ENCODE peak calls at places on chromosomes 2 and 18, in ten cellular contexts. One of them, this sample, is unnamed.

GRCh38 chr18:51194604-51195003 is 2.9 kb downstream of the MEX3C start:
- DNase-seq in lung: no peak
- DNase-seq in psoas muscle: no peak
- DNase-seq in NCI-H1105: no peak
- DNase-seq in GM12865: peak
- DNase-seq in activated naive CD4-positive, alpha-beta T cell: no peak
- DNase-seq in activated T-cell treated with anti-CD3 and anti-CD28 coated beads, Interleukin-2, amount 50 U/mL, for 72 hours: no peak
- DNase-seq in NCI-H748 treated with DMSO at 0.1 percent for 48 hours: no peak
- DNase-seq in effector memory CD4-positive, alpha-beta T cell: no peak
- DNase-seq in progenitor cell of endocrine pancreas: no peak
- DNase-seq in this sample: no peak

GRCh38 chr18:8960740-8961657 is 141.5 kb upstream of the NDUFV2 start:
- DNase-seq in lung: no peak
- DNase-seq in psoas muscle: no peak
- DNase-seq in NCI-H1105: no peak
- DNase-seq in GM12865: no peak
- DNase-seq in activated naive CD4-positive, alpha-beta T cell: no peak
- DNase-seq in activated T-cell treated with anti-CD3 and anti-CD28 coated beads, Interleukin-2, amount 50 U/mL, for 72 hours: no peak
- DNase-seq in NCI-H748 treated with DMSO at 0.1 percent for 48 hours: no peak
- DNase-seq in effector memory CD4-positive, alpha-beta T cell: no peak
- DNase-seq in progenitor cell of endocrine pancreas: no peak
- DNase-seq in this sample: no peak

GRCh38 chr2:198044777-198045176 is 240.4 kb downstream of the PLCL1 start:
- DNase-seq in lung: no peak
- DNase-seq in psoas muscle: no peak
- DNase-seq in NCI-H1105: no peak
- DNase-seq in GM12865: no peak
- DNase-seq in activated naive CD4-positive, alpha-beta T cell: no peak
- DNase-seq in activated T-cell treated with anti-CD3 and anti-CD28 coated beads, Interleukin-2, amount 50 U/mL, for 72 hours: no peak
- DNase-seq in NCI-H748 treated with DMSO at 0.1 percent for 48 hours: no peak
- DNase-seq in effector memory CD4-positive, alpha-beta T cell: no peak
- DNase-seq in progenitor cell of endocrine pancreas: no peak
- DNase-seq in this sample: no peak

GRCh38 chr2:218401834-218402370 is 2.2 kb downstream of the CTDSP1 start:
- DNase-seq in lung: no peak
- DNase-seq in psoas muscle: no peak
- DNase-seq in NCI-H1105: no peak
- DNase-seq in GM12865: no peak
- DNase-seq in activated naive CD4-positive, alpha-beta T cell: no peak
- DNase-seq in activated T-cell treated with anti-CD3 and anti-CD28 coated beads, Interleukin-2, amount 50 U/mL, for 72 hours: no peak
- DNase-seq in NCI-H748 treated with DMSO at 0.1 percent for 48 hours: no peak
- DNase-seq in effector memory CD4-positive, alpha-beta T cell: no peak
- DNase-seq in progenitor cell of endocrine pancreas: no peak
- DNase-seq in this sample: no peak

GRCh38 chr18:68104036-68104435 is 587.5 kb upstream of the DSEL start:
- DNase-seq in lung: no peak
- DNase-seq in psoas muscle: no peak
- DNase-seq in NCI-H1105: no peak
- DNase-seq in GM12865: no peak
- DNase-seq in activated naive CD4-positive, alpha-beta T cell: no peak
- DNase-seq in activated T-cell treated with anti-CD3 and anti-CD28 coated beads, Interleukin-2, amount 50 U/mL, for 72 hours: no peak
- DNase-seq in NCI-H748 treated with DMSO at 0.1 percent for 48 hours: no peak
- DNase-seq in effector memory CD4-positive, alpha-beta T cell: no peak
- DNase-seq in progenitor cell of endocrine pancreas: no peak
- DNase-seq in this sample: no peak

GRCh38 chr2:163459986-163460385 is 275.8 kb downstream of the FIGN start:
- DNase-seq in lung: no peak
- DNase-seq in psoas muscle: no peak
- DNase-seq in NCI-H1105: no peak
- DNase-seq in GM12865: no peak
- DNase-seq in activated naive CD4-positive, alpha-beta T cell: no peak
- DNase-seq in activated T-cell treated with anti-CD3 and anti-CD28 coated beads, Interleukin-2, amount 50 U/mL, for 72 hours: no peak
- DNase-seq in NCI-H748 treated with DMSO at 0.1 percent for 48 hours: no peak
- DNase-seq in effector memory CD4-positive, alpha-beta T cell: no peak
- DNase-seq in progenitor cell of endocrine pancreas: no peak
- DNase-seq in this sample: no peak

GRCh38 chr2:63122921-63123320 is 72.3 kb downstream of the OTX1 start:
- DNase-seq in lung: no peak
- DNase-seq in psoas muscle: no peak
- DNase-seq in NCI-H1105: no peak
- DNase-seq in GM12865: no peak
- DNase-seq in activated naive CD4-positive, alpha-beta T cell: no peak
- DNase-seq in activated T-cell treated with anti-CD3 and anti-CD28 coated beads, Interleukin-2, amount 50 U/mL, for 72 hours: no peak
- DNase-seq in NCI-H748 treated with DMSO at 0.1 percent for 48 hours: no peak
- DNase-seq in effector memory CD4-positive, alpha-beta T cell: no peak
- DNase-seq in progenitor cell of endocrine pancreas: no peak
- DNase-seq in this sample: no peak

GRCh38 chr2:71879509-71880184 is 268.0 kb downstream of the CYP26B1 start:
- DNase-seq in lung: no peak
- DNase-seq in psoas muscle: peak
- DNase-seq in NCI-H1105: no peak
- DNase-seq in GM12865: no peak
- DNase-seq in activated naive CD4-positive, alpha-beta T cell: no peak
- DNase-seq in activated T-cell treated with anti-CD3 and anti-CD28 coated beads, Interleukin-2, amount 50 U/mL, for 72 hours: no peak
- DNase-seq in NCI-H748 treated with DMSO at 0.1 percent for 48 hours: no peak
- DNase-seq in effector memory CD4-positive, alpha-beta T cell: no peak
- DNase-seq in progenitor cell of endocrine pancreas: no peak
- DNase-seq in this sample: no peak

GRCh38 chr2:106956879-106957278 is 70.9 kb upstream of the ST6GAL2 start:
- DNase-seq in lung: no peak
- DNase-seq in psoas muscle: no peak
- DNase-seq in NCI-H1105: no peak
- DNase-seq in GM12865: no peak
- DNase-seq in activated naive CD4-positive, alpha-beta T cell: no peak
- DNase-seq in activated T-cell treated with anti-CD3 and anti-CD28 coated beads, Interleukin-2, amount 50 U/mL, for 72 hours: no peak
- DNase-seq in NCI-H748 treated with DMSO at 0.1 percent for 48 hours: no peak
- DNase-seq in effector memory CD4-positive, alpha-beta T cell: no peak
- DNase-seq in progenitor cell of endocrine pancreas: no peak
- DNase-seq in this sample: no peak

GRCh38 chr18:79394438-79395307 is 1.1 kb upstream of the NFATC1 start:
- DNase-seq in lung: no peak
- DNase-seq in psoas muscle: peak
- DNase-seq in NCI-H1105: peak
- DNase-seq in GM12865: no peak
- DNase-seq in activated naive CD4-positive, alpha-beta T cell: no peak
- DNase-seq in activated T-cell treated with anti-CD3 and anti-CD28 coated beads, Interleukin-2, amount 50 U/mL, for 72 hours: peak
- DNase-seq in NCI-H748 treated with DMSO at 0.1 percent for 48 hours: peak
- DNase-seq in effector memory CD4-positive, alpha-beta T cell: no peak
- DNase-seq in progenitor cell of endocrine pancreas: no peak
- DNase-seq in this sample: peak